ENCODE peak calls at places on chromosome 2, in seven cellular contexts. R, Q, E, G, H, Z and P are unnamed samples.
A peak's percentile ranks its signal among the peaks of the same experiment; 100 is the strongest.

GRCh38 chr2:9327873-9328352 is 95.4 kb downstream of the ITGB1BP1 start:
- ATAC-seq in H (no peak), R (no peak), E (peak; percentile 91), Q (no peak), G (peak; percentile 57), Z (no peak), P (no peak)

GRCh38 chr2:201618744-201619654 is 24.3 kb downstream of the TMEM237 start:
- ATAC-seq in R (no peak), Q (no peak), G (peak; percentile 83), Z (no peak), H (peak; percentile 71), E (peak; percentile 41), P (peak; percentile 77)

GRCh38 chr2:66587216-66587615 is 152.3 kb downstream of the MEIS1 start:
- ATAC-seq in G (peak; percentile 77), Z (peak; percentile 72), H (peak; percentile 43), R (no peak), Q (no peak), E (peak; percentile 97), P (no peak)

GRCh38 chr2:11613297-11613696 is 56.7 kb downstream of the NTSR2 start:
- ATAC-seq in G (no peak), E (no peak), Z (no peak), Q (no peak), R (no peak), H (no peak), P (no peak)

GRCh38 chr2:142874293-142874814 is 3.1 kb upstream of the KYNU start:
- ATAC-seq in E (peak; percentile 53), Q (no peak), R (peak; percentile 37), G (no peak), H (peak; percentile 95), Z (peak; percentile 84), P (peak; percentile 89)

GRCh38 chr2:25424426-25425028 is 82.8 kb upstream of the DNMT3A start:
- ATAC-seq in G (no peak), R (peak; percentile 4), Z (no peak), H (no peak), Q (no peak), E (no peak), P (no peak)

GRCh38 chr2:74576830-74577229 is 22.3 kb downstream of the DOK1 start:
- ATAC-seq in G (no peak), Z (no peak), E (no peak), H (peak; percentile 63), Q (no peak), R (no peak), P (peak; percentile 71)

GRCh38 chr2:53787911-53788289 is 1.1 kb downstream of the ERLEC1 start:
- ATAC-seq in E (no peak), G (no peak), R (no peak), Z (no peak), H (no peak), Q (no peak), P (no peak)

GRCh38 chr2:38129987-38130386 is 54.0 kb upstream of the CYP1B1 start:
- ATAC-seq in E (no peak), Q (no peak), G (no peak), H (no peak), Z (no peak), R (no peak), P (no peak)

GRCh38 chr2:9573840-9574239 is 18.2 kb upstream of the ADAM17 start:
- ATAC-seq in H (no peak), Z (peak; percentile 54), G (peak; percentile 67), E (peak; percentile 58), Q (peak; percentile 82), R (peak; percentile 60), P (no peak)

GRCh38 chr2:231672617-231673347 is 35.5 kb upstream of the PTMA start:
- ATAC-seq in H (no peak), G (peak; percentile 89), E (peak; percentile 72), Q (peak; percentile 71), R (peak; percentile 73), Z (peak; percentile 69), P (peak; percentile 34)

DNA sequence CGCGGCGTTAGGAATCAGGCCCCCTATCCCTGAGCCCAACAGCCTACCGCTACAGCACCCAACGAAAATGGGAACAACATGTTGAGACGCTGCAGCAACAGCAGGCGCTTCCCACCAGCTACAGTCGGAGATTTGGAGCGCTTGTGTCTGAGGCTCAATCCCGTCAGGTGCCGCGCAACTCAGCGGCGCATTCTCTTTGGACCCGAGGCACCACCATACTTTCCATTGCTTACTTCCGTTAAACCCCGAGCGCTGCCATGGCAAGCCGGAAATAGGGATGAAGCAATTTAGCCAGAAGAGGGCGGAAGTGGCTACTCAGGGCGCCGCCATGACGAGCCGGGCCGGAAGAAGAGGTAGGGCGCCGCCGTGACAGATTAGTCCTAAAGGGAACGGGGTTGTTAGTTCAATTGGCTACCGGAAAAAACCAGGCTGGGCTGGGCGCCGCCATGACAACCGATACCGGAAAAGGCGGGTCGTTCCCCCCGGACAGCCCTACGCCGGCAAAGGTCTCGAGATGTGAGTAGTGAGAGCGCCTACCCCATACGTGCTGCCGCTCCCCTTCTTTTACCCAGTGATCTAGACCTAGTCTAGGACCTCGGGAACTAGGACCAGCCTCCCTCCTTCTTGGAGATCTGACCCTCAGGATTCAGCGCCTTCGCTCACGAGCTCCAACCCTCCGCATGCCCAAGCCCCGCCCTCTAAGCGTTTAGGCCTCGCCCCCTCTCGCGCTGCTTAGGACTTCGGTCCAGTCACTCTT is at the start of gene CHCHD5:
- ATAC-seq in Q (peak; percentile 88), R (peak; percentile 91), Z (peak; percentile 88), G (peak; percentile 92), H (peak; percentile 83), E (peak; percentile 89), P (peak; percentile 97)
- TF ChIP-seq POLR2A in Q (peak; percentile 62), R (peak; percentile 83), Z (peak; percentile 57), G (peak; percentile 95), H (peak; percentile 71), E (peak; percentile 95), P (peak; percentile 27)

GRCh38 chr2:23588788-23589187 is 203.8 kb downstream of the KLHL29 start:
- ATAC-seq in Z (no peak), G (no peak), Q (no peak), E (no peak), R (no peak), H (no peak), P (no peak)

GRCh38 chr2:23591111-23591510 is 206.1 kb downstream of the KLHL29 start:
- ATAC-seq in G (no peak), H (no peak), E (no peak), Q (no peak), Z (no peak), R (no peak), P (no peak)

GRCh38 chr2:23590227-23590869 is 205.4 kb downstream of the KLHL29 start:
- ATAC-seq in E (no peak), G (no peak), R (no peak), Z (no peak), Q (no peak), H (no peak), P (no peak)

GRCh38 chr2:23589220-23589647 is 204.3 kb downstream of the KLHL29 start:
- ATAC-seq in Z (no peak), Q (no peak), H (no peak), G (no peak), R (no peak), E (peak; percentile 63), P (no peak)

DNA sequence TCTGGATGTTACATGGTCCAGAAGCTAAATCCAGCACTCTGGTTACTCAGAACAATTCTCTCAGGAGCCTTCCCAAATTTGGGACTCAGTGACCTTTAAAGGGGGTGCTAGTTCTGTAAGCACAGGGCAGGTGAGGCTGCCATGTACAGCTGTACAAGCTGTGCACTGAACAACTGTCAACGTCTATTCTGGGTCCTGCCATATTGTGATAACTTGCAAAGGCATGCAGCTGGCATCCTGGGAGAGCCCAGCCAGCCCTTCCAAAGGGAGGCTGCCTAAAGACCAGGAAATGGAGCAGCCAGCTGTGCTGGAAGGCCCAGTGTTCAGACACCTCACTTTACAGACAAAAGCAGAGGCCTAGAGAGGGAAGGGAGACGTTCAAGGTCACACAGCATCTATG is 204.8 kb downstream of the KLHL29 start:
- ATAC-seq in Q (no peak), G (no peak), E (no peak), R (no peak), H (no peak), Z (no peak), P (no peak)
- TF ChIP-seq POLR2A in Q (no peak), G (no peak), E (no peak), R (no peak), H (no peak), Z (no peak), P (no peak)

DNA sequence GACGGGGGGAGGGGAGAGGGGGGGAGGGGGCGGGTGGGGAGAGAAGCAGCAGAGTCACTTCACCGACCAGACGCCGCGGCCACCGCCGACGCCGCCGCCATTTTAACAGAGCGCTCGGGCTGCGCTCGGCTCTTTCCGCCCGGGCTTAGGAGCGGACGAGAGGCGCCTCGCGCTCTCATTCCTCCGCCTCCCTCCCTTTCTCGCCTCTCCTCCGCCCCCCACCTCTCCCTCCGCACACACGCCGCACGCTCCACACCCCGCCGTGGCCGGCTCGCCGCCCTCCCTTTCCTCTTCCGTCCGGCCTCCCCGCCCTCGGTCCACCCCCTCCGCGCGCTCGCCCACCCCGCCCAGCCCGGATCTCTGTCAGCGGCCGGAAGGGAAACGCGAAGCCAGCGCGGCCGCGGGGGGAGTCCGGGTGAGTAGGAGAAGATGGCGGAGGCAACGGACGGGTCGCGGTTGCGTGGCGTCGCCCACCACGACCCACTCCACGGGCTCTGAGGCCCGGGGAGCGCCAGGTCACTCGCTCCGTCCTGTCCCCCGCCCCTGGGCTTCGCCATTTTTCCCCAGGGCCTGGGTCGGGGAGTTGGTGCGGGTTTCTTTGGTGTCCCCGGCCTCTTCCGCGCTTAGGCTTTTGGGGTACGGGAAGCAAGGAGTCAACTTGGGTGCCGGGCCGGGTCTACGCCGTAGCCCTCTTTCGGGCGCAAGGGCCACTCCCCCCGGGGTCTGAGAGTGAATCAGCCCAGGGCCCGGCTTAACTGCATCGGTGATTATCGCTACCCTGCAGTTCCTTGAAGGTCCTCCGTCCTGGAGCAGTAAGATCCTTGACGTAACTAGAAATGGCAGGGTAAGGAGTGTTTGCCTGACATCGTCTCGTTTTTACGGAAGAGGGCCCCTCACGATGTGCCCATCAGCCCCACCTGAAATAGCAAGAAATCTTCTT is at the start of gene USP34:
- ATAC-seq in Z (peak; percentile 82), Q (peak; percentile 89), R (peak; percentile 93), G (peak; percentile 90), H (peak; percentile 90), E (peak; percentile 89), P (peak; percentile 94)
- TF ChIP-seq POLR2A in Z (peak; percentile 94), Q (peak; percentile 23), R (peak; percentile 96), G (peak; percentile 93), H (peak; percentile 59), E (peak; percentile 90), P (peak; percentile 77)

DNA sequence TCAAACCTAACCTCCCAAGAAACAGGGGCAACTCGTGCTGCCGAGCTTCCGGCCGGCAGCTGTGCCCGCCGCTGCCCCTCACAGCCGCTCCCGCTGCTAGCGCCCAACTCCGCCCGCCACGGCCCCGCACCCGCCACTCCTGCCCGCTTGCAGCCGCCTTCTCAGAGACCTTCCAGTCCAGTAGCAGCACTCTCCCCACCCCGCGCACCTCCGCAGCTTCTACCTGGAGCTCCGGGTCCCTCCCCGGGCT is 722 bp upstream of the C2orf15 start:
- ATAC-seq in Z (peak; percentile 77), H (peak; percentile 45), E (peak; percentile 69), G (no peak), R (peak; percentile 63), Q (peak; percentile 50), P (peak; percentile 72)
- TF ChIP-seq POLR2A in Z (peak; percentile 62), H (no peak), E (no peak), G (no peak), R (no peak), Q (no peak), P (peak; percentile 51)